ENCODE peak calls at places on chromosomes 3 and 15, in five cellular contexts. I, R, T, H and A are unnamed samples.

GRCh38 chr3:127732879-127733350 is 60.2 kb downstream of the ABTB1 start:
- DNase-seq in T (no peak), I (no peak), R (no peak), H (no peak), A (no peak)

GRCh38 chr15:52104532-52105004 is 8.0 kb downstream of the BCL2L10 start:
- DNase-seq in H (no peak), R (no peak), T (no peak), I (no peak), A (no peak)

GRCh38 chr15:65418596-65418995 is 4.2 kb downstream of the IGDCC4 start:
- DNase-seq in I (no peak), H (no peak), T (no peak), R (no peak), A (no peak)

GRCh38 chr3:64932016-64932518 is 244.3 kb upstream of the ADAMTS9 start:
- DNase-seq in I (no peak), T (no peak), H (no peak), R (no peak), A (no peak)

GRCh38 chr15:31352283-31352880 is 25.7 kb downstream of the KLF13 start:
- DNase-seq in H (peak; percentile 89), I (no peak), R (no peak), T (no peak), A (no peak)

GRCh38 chr15:80567721-80568157 is 127.4 kb upstream of the ABHD17C start:
- DNase-seq in T (no peak), I (peak; percentile 48), R (peak; percentile 65), H (peak; percentile 64), A (no peak)

GRCh38 chr3:196677353-196677752 is 34.7 kb downstream of the CEP19 start:
- DNase-seq in R (peak; percentile 15), T (no peak), I (no peak), H (no peak), A (no peak)

GRCh38 chr3:180018588-180018987 is 18.1 kb downstream of the PEX5L start:
- DNase-seq in H (no peak), R (no peak), T (no peak), I (no peak), A (no peak)

GRCh38 chr3:2154596-2154995 is 55.9 kb downstream of the CNTN4 start:
- DNase-seq in H (no peak), T (no peak), R (no peak), I (no peak), A (no peak)

GRCh38 chr15:80404057-80404718 is at the start of gene ARNT2:
- DNase-seq in T (no peak), I (peak; percentile 54), H (no peak), R (peak; percentile 12), A (peak; percentile 50)

GRCh38 chr15:31001702-31002101 is 10.3 kb upstream of the MTMR10 start:
- DNase-seq in T (no peak), R (no peak), H (no peak), I (no peak), A (no peak)

GRCh38 chr3:7290062-7290825 is 429.3 kb downstream of the GRM7 start:
- DNase-seq in T (no peak), I (no peak), H (no peak), R (no peak), A (no peak)

GRCh38 chr3:7288133-7288532 is 427.2 kb downstream of the GRM7 start:
- DNase-seq in T (no peak), H (no peak), I (no peak), R (no peak), A (no peak)

GRCh38 chr3:7289113-7289512 is 428.2 kb downstream of the GRM7 start:
- DNase-seq in T (no peak), R (no peak), H (no peak), I (no peak), A (no peak)

GRCh38 chr3:7292362-7292761 is 431.4 kb downstream of the GRM7 start:
- DNase-seq in H (no peak), R (no peak), T (no peak), I (no peak), A (no peak)

GRCh38 chr3:7293286-7293685 is 432.4 kb downstream of the GRM7 start:
- DNase-seq in R (no peak), I (no peak), T (no peak), H (no peak), A (no peak)
- H3K9me3 ChIP-seq in R (no peaks in the 10 kb centered on the region), I (no peaks in the 10 kb centered on the region), T (no peaks in the 10 kb centered on the region), H (no peaks in the 10 kb centered on the region), A (no peaks in the 10 kb centered on the region)

GRCh38 chr15:25236861-25237155 is 202.0 kb downstream of the UBE3A start:
- DNase-seq in R (no peak), I (no peak), H (no peak), T (no peak), A (no peak)

GRCh38 chr15:25233766-25234350 is 205.0 kb downstream of the UBE3A start:
- DNase-seq in I (no peak), H (no peak), T (no peak), R (no peak), A (no peak)

GRCh38 chr15:25236143-25236860 is 202.5 kb downstream of the UBE3A start:
- DNase-seq in T (no peak), R (no peak), H (no peak), I (no peak), A (no peak)

GRCh38 chr15:25234831-25235230 is 204.0 kb downstream of the UBE3A start:
- DNase-seq in T (no peak), R (no peak), H (no peak), I (no peak), A (no peak)

GRCh38 chr15:25235391-25235790 is 203.4 kb downstream of the UBE3A start:
- DNase-seq in T (no peak), R (no peak), I (no peak), H (no peak), A (no peak)
- H3K9me3 ChIP-seq in T (no peaks in the 10 kb centered on the region), R (peaks cover 26% of the 10 kb centered on the region), I (peaks cover 8% of the 10 kb centered on the region), H (no peaks in the 10 kb centered on the region), A (peaks cover 45% of the 10 kb centered on the region)

DNA sequence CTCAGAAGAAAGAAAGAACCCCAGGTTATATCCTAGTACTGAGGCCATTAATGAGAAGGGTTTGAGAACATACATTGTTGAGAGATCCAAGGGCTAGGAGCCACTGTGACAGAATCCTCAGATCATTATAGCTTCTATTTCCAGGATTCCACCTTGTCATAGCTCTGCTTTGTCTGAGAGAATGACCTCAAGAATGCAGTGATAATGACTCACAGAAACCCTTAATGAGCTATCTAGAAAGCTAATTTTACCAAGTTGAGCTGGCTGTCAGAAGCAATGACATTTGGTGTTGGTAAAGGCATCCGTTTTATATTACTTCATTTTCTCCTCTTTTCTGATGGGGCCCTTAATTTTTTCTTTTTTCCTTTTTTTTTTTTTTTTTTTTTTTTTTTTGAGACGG is 10.9 kb downstream of the TRIP4 start:
- DNase-seq in H (no peak), I (no peak), T (no peak), R (no peak), A (no peak)
- H3K9me3 ChIP-seq in H (no peaks in the 10 kb centered on the region), I (no peaks in the 10 kb centered on the region), T (no peaks in the 10 kb centered on the region), R (no peaks in the 10 kb centered on the region), A (no peaks in the 10 kb centered on the region)

GRCh38 chr3:42914771-42915515 is 9.0 kb downstream of the ZNF662 start:
- DNase-seq in H (no peak), T (no peak), I (no peak), R (peak; percentile 9), A (peak; percentile 26)
- H3K9me3 ChIP-seq in H (peaks cover 8% of the 10 kb centered on the region), T (peaks cover 33% of the 10 kb centered on the region), I (peaks cover 47% of the 10 kb centered on the region), R (peaks cover 57% of the 10 kb centered on the region), A (peaks cover 77% of the 10 kb centered on the region)

GRCh38 chr15:20657084-20657483 is 115.5 kb upstream of the GOLGA6L6 start:
- DNase-seq in I (no peak), R (no peak), H (no peak), T (no peak), A (no peak)
- H3K9me3 ChIP-seq in I (no peaks in the 10 kb centered on the region), R (no peaks in the 10 kb centered on the region), H (no peaks in the 10 kb centered on the region), T (no peaks in the 10 kb centered on the region), A (no peaks in the 10 kb centered on the region)